ENCODE peak calls at places on chromosomes 3 and 15, in ten cellular contexts. One of them, this sample, is unnamed.
A peak's percentile ranks its signal among the peaks of the same experiment; 100 is the strongest.

GRCh38 chr3:46578973-46579755 is 13.1 kb upstream of the LRRC2 start:
- DNase-seq in esophagus muscularis mucosa: no peak
- DNase-seq in heart left ventricle: no peak
- DNase-seq in psoas muscle: no peak
- DNase-seq in BJ: no peak
- DNase-seq in tibial nerve: no peak
- DNase-seq in MCF 10A: no peak
- DNase-seq in AG10803: no peak
- DNase-seq in progenitor cell of endocrine pancreas: no peak
- DNase-seq in GM12865: no peak
- DNase-seq in this sample: no peak

GRCh38 chr3:189301479-189301878 is 129.7 kb downstream of the TPRG1 start:
- DNase-seq in MCF 10A: no peak
- DNase-seq in BJ: no peak
- DNase-seq in progenitor cell of endocrine pancreas: no peak
- DNase-seq in GM12865: no peak
- DNase-seq in heart left ventricle: no peak
- DNase-seq in tibial nerve: no peak
- DNase-seq in psoas muscle: no peak
- DNase-seq in AG10803: no peak
- DNase-seq in esophagus muscularis mucosa: no peak
- DNase-seq in this sample: no peak

GRCh38 chr15:58247803-58248503 is 109.8 kb downstream of the AQP9 start:
- DNase-seq in MCF 10A: no peak
- DNase-seq in psoas muscle: peak; percentile 93
- DNase-seq in esophagus muscularis mucosa: no peak
- DNase-seq in GM12865: no peak
- DNase-seq in BJ: no peak
- DNase-seq in AG10803: peak; percentile 11
- DNase-seq in progenitor cell of endocrine pancreas: no peak
- DNase-seq in tibial nerve: no peak
- DNase-seq in heart left ventricle: peak; percentile 81
- DNase-seq in this sample: no peak

GRCh38 chr15:82963356-82964341 is 11.1 kb upstream of the HOMER2 start:
- DNase-seq in MCF 10A: peak; percentile 11
- DNase-seq in AG10803: peak; percentile 75
- DNase-seq in heart left ventricle: no peak
- DNase-seq in esophagus muscularis mucosa: no peak
- DNase-seq in progenitor cell of endocrine pancreas: no peak
- DNase-seq in BJ: no peak
- DNase-seq in psoas muscle: peak; percentile 82
- DNase-seq in GM12865: no peak
- DNase-seq in tibial nerve: no peak
- DNase-seq in this sample: no peak

GRCh38 chr3:193720169-193720568 is 127.2 kb downstream of the OPA1 start:
- DNase-seq in esophagus muscularis mucosa: no peak
- DNase-seq in psoas muscle: no peak
- DNase-seq in heart left ventricle: no peak
- DNase-seq in AG10803: no peak
- DNase-seq in progenitor cell of endocrine pancreas: no peak
- DNase-seq in MCF 10A: no peak
- DNase-seq in GM12865: no peak
- DNase-seq in BJ: no peak
- DNase-seq in tibial nerve: no peak
- DNase-seq in this sample: no peak

GRCh38 chr15:42056934-42057743 is 36.3 kb upstream of the PLA2G4E start:
- DNase-seq in MCF 10A: peak; percentile 99
- DNase-seq in BJ: no peak
- DNase-seq in esophagus muscularis mucosa: no peak
- DNase-seq in progenitor cell of endocrine pancreas: peak; percentile 77
- DNase-seq in heart left ventricle: peak; percentile 75
- DNase-seq in AG10803: peak; percentile 56
- DNase-seq in GM12865: peak; percentile 68
- DNase-seq in tibial nerve: no peak
- DNase-seq in psoas muscle: peak; percentile 92
- DNase-seq in this sample: no peak

GRCh38 chr3:127493924-127494646 is 96.4 kb downstream of the TPRA1 start:
- DNase-seq in MCF 10A: no peak
- DNase-seq in AG10803: no peak
- DNase-seq in GM12865: no peak
- DNase-seq in BJ: no peak
- DNase-seq in esophagus muscularis mucosa: no peak
- DNase-seq in tibial nerve: no peak
- DNase-seq in progenitor cell of endocrine pancreas: no peak
- DNase-seq in psoas muscle: no peak
- DNase-seq in heart left ventricle: no peak
- DNase-seq in this sample: no peak

GRCh38 chr15:27763514-27763913 is 335.6 kb downstream of the OCA2 start:
- DNase-seq in esophagus muscularis mucosa: peak; percentile 75
- DNase-seq in AG10803: no peak
- DNase-seq in tibial nerve: no peak
- DNase-seq in MCF 10A: no peak
- DNase-seq in psoas muscle: no peak
- DNase-seq in GM12865: no peak
- DNase-seq in heart left ventricle: no peak
- DNase-seq in BJ: no peak
- DNase-seq in progenitor cell of endocrine pancreas: no peak
- DNase-seq in this sample: no peak

GRCh38 chr15:66215811-66216210 is 37.7 kb downstream of the MEGF11 start:
- DNase-seq in BJ: no peak
- DNase-seq in esophagus muscularis mucosa: no peak
- DNase-seq in AG10803: no peak
- DNase-seq in heart left ventricle: no peak
- DNase-seq in tibial nerve: no peak
- DNase-seq in MCF 10A: no peak
- DNase-seq in GM12865: no peak
- DNase-seq in psoas muscle: no peak
- DNase-seq in progenitor cell of endocrine pancreas: no peak
- DNase-seq in this sample: no peak

GRCh38 chr15:81293728-81294500 is 30.0 kb downstream of the STARD5 start:
- DNase-seq in heart left ventricle: no peak
- DNase-seq in GM12865: peak; percentile 95
- DNase-seq in progenitor cell of endocrine pancreas: no peak
- DNase-seq in AG10803: no peak
- DNase-seq in tibial nerve: no peak
- DNase-seq in MCF 10A: no peak
- DNase-seq in psoas muscle: no peak
- DNase-seq in BJ: no peak
- DNase-seq in esophagus muscularis mucosa: no peak
- DNase-seq in this sample: no peak

GRCh38 chr3:164208026-164208425 is 870.3 kb downstream of the SI start:
- DNase-seq in tibial nerve: no peak
- DNase-seq in GM12865: no peak
- DNase-seq in BJ: no peak
- DNase-seq in progenitor cell of endocrine pancreas: no peak
- DNase-seq in MCF 10A: peak; percentile 11
- DNase-seq in heart left ventricle: no peak
- DNase-seq in esophagus muscularis mucosa: no peak
- DNase-seq in AG10803: no peak
- DNase-seq in psoas muscle: no peak
- DNase-seq in this sample: no peak

GRCh38 chr3:11140054-11140712 is 14.1 kb upstream of the HRH1 start:
- DNase-seq in MCF 10A: peak; percentile 75
- DNase-seq in esophagus muscularis mucosa: no peak
- DNase-seq in GM12865: peak; percentile 61
- DNase-seq in BJ: no peak
- DNase-seq in heart left ventricle: no peak
- DNase-seq in AG10803: no peak
- DNase-seq in tibial nerve: peak; percentile 49
- DNase-seq in psoas muscle: no peak
- DNase-seq in progenitor cell of endocrine pancreas: no peak
- DNase-seq in this sample: no peak

DNA sequence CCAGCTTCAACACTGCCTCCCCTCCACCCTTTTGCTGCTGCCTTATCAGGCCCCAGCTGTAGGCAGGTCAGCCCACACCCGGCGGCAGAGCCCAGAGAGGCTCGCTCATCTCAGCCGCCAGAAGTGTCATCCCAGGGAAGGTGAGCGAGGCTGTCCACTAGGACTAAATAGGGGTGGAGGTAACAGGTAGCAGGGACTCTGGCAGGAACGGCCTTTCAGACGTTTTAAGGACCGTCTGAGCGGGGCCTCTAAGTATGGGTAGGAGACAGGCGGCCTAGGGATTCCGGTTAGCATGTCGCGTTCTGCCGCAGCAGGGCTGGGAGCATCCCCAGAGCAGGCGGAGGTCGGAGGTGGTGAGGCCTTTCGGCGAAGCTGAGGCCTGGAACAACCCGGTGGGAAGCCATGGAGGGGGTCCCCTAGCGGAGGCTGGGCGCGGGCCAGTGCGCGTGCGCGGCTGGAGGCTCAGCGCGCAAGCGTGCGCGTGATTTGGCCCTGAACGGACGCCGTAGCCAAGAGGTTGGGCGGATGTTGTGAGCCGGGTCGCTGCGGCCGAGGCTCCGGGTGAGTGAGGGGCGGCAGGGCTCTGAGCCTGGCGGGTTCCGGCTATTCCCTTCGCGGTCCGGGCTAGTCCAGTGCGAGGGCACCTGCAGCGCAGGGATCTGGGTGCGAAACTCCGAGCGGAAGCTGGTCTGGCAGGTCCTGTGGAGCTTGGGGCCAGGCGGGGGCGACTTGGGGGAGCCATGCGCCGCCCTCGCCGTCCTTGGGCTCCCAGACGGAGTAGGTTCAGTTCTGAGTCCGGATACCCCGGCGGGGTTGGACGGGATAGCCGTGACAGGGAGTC is at the start of the genes MST1 and RNF123:
- DNase-seq in GM12865: peak; percentile 96
- DNase-seq in MCF 10A: peak; percentile 88
- DNase-seq in psoas muscle: peak; percentile 97
- DNase-seq in heart left ventricle: peak; percentile 93
- DNase-seq in AG10803: peak; percentile 87
- DNase-seq in esophagus muscularis mucosa: peak; percentile 97
- DNase-seq in progenitor cell of endocrine pancreas: peak; percentile 92
- DNase-seq in tibial nerve: peak; percentile 62
- DNase-seq in BJ: no peak
- DNase-seq in this sample: peak; percentile 93
- TF ChIP-seq CTCF in GM12865: peak; percentile 41
- TF ChIP-seq CTCF in MCF 10A: peak; percentile 14
- TF ChIP-seq CTCF in psoas muscle: peak; percentile 37
- TF ChIP-seq CTCF in heart left ventricle: peak; percentile 58
- TF ChIP-seq CTCF in AG10803: peak; percentile 44
- TF ChIP-seq CTCF in esophagus muscularis mucosa: peak; percentile 33
- TF ChIP-seq CTCF in progenitor cell of endocrine pancreas: peak; percentile 38
- TF ChIP-seq CTCF in tibial nerve: peak; percentile 17
- TF ChIP-seq CTCF in BJ: peak; percentile 56
- TF ChIP-seq CTCF in this sample: no peak

GRCh38 chr3:178915365-178915764 is 156.2 kb downstream of the ZMAT3 start:
- DNase-seq in GM12865: peak; percentile 24
- DNase-seq in progenitor cell of endocrine pancreas: no peak
- DNase-seq in BJ: no peak
- DNase-seq in heart left ventricle: no peak
- DNase-seq in tibial nerve: no peak
- DNase-seq in AG10803: no peak
- DNase-seq in esophagus muscularis mucosa: no peak
- DNase-seq in MCF 10A: no peak
- DNase-seq in psoas muscle: no peak
- DNase-seq in this sample: no peak
- TF ChIP-seq CTCF in GM12865: no peak
- TF ChIP-seq CTCF in progenitor cell of endocrine pancreas: no peak
- TF ChIP-seq CTCF in BJ: no peak
- TF ChIP-seq CTCF in heart left ventricle: no peak
- TF ChIP-seq CTCF in tibial nerve: no peak
- TF ChIP-seq CTCF in AG10803: no peak
- TF ChIP-seq CTCF in esophagus muscularis mucosa: no peak
- TF ChIP-seq CTCF in MCF 10A: no peak
- TF ChIP-seq CTCF in psoas muscle: no peak
- TF ChIP-seq CTCF in this sample: no peak

GRCh38 chr15:29089731-29090616 is 179.6 kb downstream of the NSMCE3 start:
- DNase-seq in GM12865: no peak
- DNase-seq in heart left ventricle: no peak
- DNase-seq in AG10803: no peak
- DNase-seq in progenitor cell of endocrine pancreas: no peak
- DNase-seq in BJ: no peak
- DNase-seq in tibial nerve: no peak
- DNase-seq in psoas muscle: no peak
- DNase-seq in esophagus muscularis mucosa: no peak
- DNase-seq in MCF 10A: no peak
- DNase-seq in this sample: peak; percentile 47
- TF ChIP-seq CTCF in GM12865: no peak
- TF ChIP-seq CTCF in heart left ventricle: no peak
- TF ChIP-seq CTCF in AG10803: peak; percentile 23
- TF ChIP-seq CTCF in progenitor cell of endocrine pancreas: no peak
- TF ChIP-seq CTCF in BJ: no peak
- TF ChIP-seq CTCF in tibial nerve: no peak
- TF ChIP-seq CTCF in psoas muscle: no peak
- TF ChIP-seq CTCF in esophagus muscularis mucosa: no peak
- TF ChIP-seq CTCF in MCF 10A: no peak
- TF ChIP-seq CTCF in this sample: no peak

DNA sequence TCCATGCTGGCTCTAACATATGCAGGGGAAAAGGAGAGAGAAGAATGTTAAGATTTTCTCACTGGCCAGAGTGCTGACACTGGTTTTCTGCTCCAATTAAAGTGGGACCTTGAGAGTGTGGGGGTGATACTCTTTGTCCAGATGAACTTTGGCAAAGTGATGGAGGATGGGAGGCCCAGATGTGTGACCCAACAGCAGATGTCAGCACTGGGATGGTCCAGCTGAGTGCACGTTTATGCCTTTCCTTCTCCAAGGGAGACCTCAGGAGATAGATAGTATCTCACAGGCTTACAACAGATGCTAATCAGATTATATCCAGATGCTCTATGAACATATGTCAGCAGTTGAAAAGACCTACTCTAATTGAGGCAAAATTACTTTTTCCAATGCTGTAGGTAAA is 50.1 kb upstream of the PSMD6 start:
- DNase-seq in BJ: peak; percentile 26
- DNase-seq in AG10803: peak; percentile 65
- DNase-seq in progenitor cell of endocrine pancreas: no peak
- DNase-seq in heart left ventricle: no peak
- DNase-seq in MCF 10A: no peak
- DNase-seq in GM12865: no peak
- DNase-seq in tibial nerve: no peak
- DNase-seq in esophagus muscularis mucosa: no peak
- DNase-seq in psoas muscle: no peak
- DNase-seq in this sample: no peak
- TF ChIP-seq CTCF in BJ: no peak
- TF ChIP-seq CTCF in AG10803: peak; percentile 5
- TF ChIP-seq CTCF in progenitor cell of endocrine pancreas: no peak
- TF ChIP-seq CTCF in heart left ventricle: peak; percentile 18
- TF ChIP-seq CTCF in MCF 10A: no peak
- TF ChIP-seq CTCF in GM12865: no peak
- TF ChIP-seq CTCF in tibial nerve: no peak
- TF ChIP-seq CTCF in esophagus muscularis mucosa: no peak
- TF ChIP-seq CTCF in psoas muscle: no peak
- TF ChIP-seq CTCF in this sample: no peak

GRCh38 chr3:150523538-150523937 is 22.8 kb downstream of the SERP1 start:
- DNase-seq in esophagus muscularis mucosa: no peak
- DNase-seq in BJ: no peak
- DNase-seq in AG10803: no peak
- DNase-seq in psoas muscle: no peak
- DNase-seq in MCF 10A: no peak
- DNase-seq in tibial nerve: no peak
- DNase-seq in GM12865: no peak
- DNase-seq in heart left ventricle: no peak
- DNase-seq in progenitor cell of endocrine pancreas: no peak
- DNase-seq in this sample: no peak

GRCh38 chr3:150531775-150532174 is 14.5 kb downstream of the SERP1 start:
- DNase-seq in psoas muscle: no peak
- DNase-seq in AG10803: no peak
- DNase-seq in progenitor cell of endocrine pancreas: no peak
- DNase-seq in tibial nerve: no peak
- DNase-seq in GM12865: no peak
- DNase-seq in MCF 10A: no peak
- DNase-seq in heart left ventricle: no peak
- DNase-seq in BJ: no peak
- DNase-seq in esophagus muscularis mucosa: no peak
- DNase-seq in this sample: no peak

GRCh38 chr3:150528359-150528797 is 17.9 kb downstream of the SERP1 start:
- DNase-seq in AG10803: peak; percentile 31
- DNase-seq in psoas muscle: no peak
- DNase-seq in heart left ventricle: no peak
- DNase-seq in progenitor cell of endocrine pancreas: no peak
- DNase-seq in GM12865: peak; percentile 25
- DNase-seq in esophagus muscularis mucosa: no peak
- DNase-seq in BJ: no peak
- DNase-seq in MCF 10A: peak; percentile 31
- DNase-seq in tibial nerve: no peak
- DNase-seq in this sample: no peak
- TF ChIP-seq CTCF in AG10803: peak; percentile 46
- TF ChIP-seq CTCF in psoas muscle: no peak
- TF ChIP-seq CTCF in heart left ventricle: peak; percentile 47
- TF ChIP-seq CTCF in progenitor cell of endocrine pancreas: peak; percentile 46
- TF ChIP-seq CTCF in GM12865: peak; percentile 10
- TF ChIP-seq CTCF in esophagus muscularis mucosa: no peak
- TF ChIP-seq CTCF in BJ: peak; percentile 35
- TF ChIP-seq CTCF in MCF 10A: peak; percentile 41
- TF ChIP-seq CTCF in tibial nerve: peak; percentile 20
- TF ChIP-seq CTCF in this sample: no peak